ENCODE peak calls at places on chromosomes 4 and X, in ten cellular contexts. One of them, this sample, is unnamed.

GRCh38 chr4:41594439-41594838 is 56.5 kb downstream of the LIMCH1 start:
- DNase-seq in A673: no peak
- DNase-seq in PC-9: no peak
- DNase-seq in breast epithelium: no peak
- DNase-seq in right atrium auricular region: no peak
- DNase-seq in adipocyte: peak; percentile 4
- DNase-seq in CD4-positive, CD25-positive, alpha-beta regulatory T cell: no peak
- DNase-seq in CD4-positive, alpha-beta T cell: no peak
- DNase-seq in vagina: no peak
- DNase-seq in HCT116: no peak
- DNase-seq in this sample: no peak

GRCh38 chr4:146255874-146256273 is 41.5 kb downstream of the REELD1 start:
- DNase-seq in A673: peak; percentile 76
- DNase-seq in PC-9: peak; percentile 73
- DNase-seq in breast epithelium: no peak
- DNase-seq in right atrium auricular region: no peak
- DNase-seq in adipocyte: peak; percentile 55
- DNase-seq in CD4-positive, CD25-positive, alpha-beta regulatory T cell: no peak
- DNase-seq in CD4-positive, alpha-beta T cell: no peak
- DNase-seq in vagina: no peak
- DNase-seq in HCT116: no peak
- DNase-seq in this sample: no peak

GRCh38 chr4:11436673-11437072 is 8.0 kb upstream of the HS3ST1 start:
- DNase-seq in A673: no peak
- DNase-seq in PC-9: no peak
- DNase-seq in breast epithelium: no peak
- DNase-seq in right atrium auricular region: no peak
- DNase-seq in adipocyte: no peak
- DNase-seq in CD4-positive, CD25-positive, alpha-beta regulatory T cell: no peak
- DNase-seq in CD4-positive, alpha-beta T cell: no peak
- DNase-seq in vagina: no peak
- DNase-seq in HCT116: no peak
- DNase-seq in this sample: no peak

GRCh38 chrX:19593684-19594083 is 78.4 kb upstream of the MAP3K15 start:
- DNase-seq in A673: peak; percentile 72
- DNase-seq in PC-9: no peak
- DNase-seq in breast epithelium: no peak
- DNase-seq in right atrium auricular region: no peak
- DNase-seq in adipocyte: peak; percentile 73
- DNase-seq in CD4-positive, CD25-positive, alpha-beta regulatory T cell: peak; percentile 2
- DNase-seq in CD4-positive, alpha-beta T cell: no peak
- DNase-seq in vagina: no peak
- DNase-seq in HCT116: peak; percentile 3
- DNase-seq in this sample: no peak

GRCh38 chrX:39813631-39814246 is 284.0 kb downstream of the BCOR start:
- DNase-seq in A673: no peak
- DNase-seq in PC-9: no peak
- DNase-seq in breast epithelium: peak; percentile 87
- DNase-seq in right atrium auricular region: peak; percentile 90
- DNase-seq in adipocyte: no peak
- DNase-seq in CD4-positive, CD25-positive, alpha-beta regulatory T cell: no peak
- DNase-seq in CD4-positive, alpha-beta T cell: no peak
- DNase-seq in vagina: peak; percentile 94
- DNase-seq in HCT116: no peak
- DNase-seq in this sample: no peak

GRCh38 chr4:108272046-108272445 is 103.3 kb upstream of the LEF1 start:
- DNase-seq in A673: no peak
- DNase-seq in PC-9: no peak
- DNase-seq in breast epithelium: no peak
- DNase-seq in right atrium auricular region: no peak
- DNase-seq in adipocyte: peak; percentile 9
- DNase-seq in CD4-positive, CD25-positive, alpha-beta regulatory T cell: no peak
- DNase-seq in CD4-positive, alpha-beta T cell: no peak
- DNase-seq in vagina: no peak
- DNase-seq in HCT116: no peak
- DNase-seq in this sample: no peak

GRCh38 chr4:39614487-39615162 is 24.0 kb downstream of the SMIM14 start:
- DNase-seq in A673: no peak
- DNase-seq in PC-9: peak; percentile 60
- DNase-seq in breast epithelium: no peak
- DNase-seq in right atrium auricular region: no peak
- DNase-seq in adipocyte: peak; percentile 58
- DNase-seq in CD4-positive, CD25-positive, alpha-beta regulatory T cell: no peak
- DNase-seq in CD4-positive, alpha-beta T cell: no peak
- DNase-seq in vagina: no peak
- DNase-seq in HCT116: no peak
- DNase-seq in this sample: no peak

GRCh38 chrX:151896734-151897474 is 15.8 kb upstream of the MAGEA4 start:
- DNase-seq in A673: no peak
- DNase-seq in PC-9: no peak
- DNase-seq in breast epithelium: no peak
- DNase-seq in right atrium auricular region: no peak
- DNase-seq in adipocyte: peak; percentile 61
- DNase-seq in CD4-positive, CD25-positive, alpha-beta regulatory T cell: no peak
- DNase-seq in CD4-positive, alpha-beta T cell: no peak
- DNase-seq in vagina: no peak
- DNase-seq in HCT116: no peak
- DNase-seq in this sample: no peak

GRCh38 chrX:70481424-70481823 is 36.8 kb downstream of the DLG3 start:
- DNase-seq in A673: no peak
- DNase-seq in PC-9: no peak
- DNase-seq in breast epithelium: no peak
- DNase-seq in right atrium auricular region: no peak
- DNase-seq in adipocyte: peak; percentile 15
- DNase-seq in CD4-positive, CD25-positive, alpha-beta regulatory T cell: no peak
- DNase-seq in CD4-positive, alpha-beta T cell: no peak
- DNase-seq in vagina: no peak
- DNase-seq in HCT116: no peak
- DNase-seq in this sample: no peak

GRCh38 chr4:159685406-159686092 is 582.7 kb downstream of the RAPGEF2 start:
- DNase-seq in A673: peak; percentile 88
- DNase-seq in PC-9: no peak
- DNase-seq in breast epithelium: no peak
- DNase-seq in right atrium auricular region: no peak
- DNase-seq in adipocyte: no peak
- DNase-seq in CD4-positive, CD25-positive, alpha-beta regulatory T cell: no peak
- DNase-seq in CD4-positive, alpha-beta T cell: no peak
- DNase-seq in vagina: no peak
- DNase-seq in HCT116: no peak
- DNase-seq in this sample: no peak

GRCh38 chr4:79864470-79865190 is 208.4 kb downstream of the ANTXR2 start:
- DNase-seq in A673: no peak
- DNase-seq in PC-9: no peak
- DNase-seq in breast epithelium: no peak
- DNase-seq in right atrium auricular region: no peak
- DNase-seq in adipocyte: no peak
- DNase-seq in CD4-positive, CD25-positive, alpha-beta regulatory T cell: no peak
- DNase-seq in CD4-positive, alpha-beta T cell: no peak
- DNase-seq in vagina: no peak
- DNase-seq in HCT116: no peak
- DNase-seq in this sample: no peak

GRCh38 chr4:186587416-186588018 is 32.1 kb upstream of the MTNR1A start:
- DNase-seq in A673: peak; percentile 58
- DNase-seq in PC-9: no peak
- DNase-seq in breast epithelium: peak; percentile 47
- DNase-seq in right atrium auricular region: peak; percentile 82
- DNase-seq in adipocyte: peak; percentile 87
- DNase-seq in CD4-positive, CD25-positive, alpha-beta regulatory T cell: peak; percentile 32
- DNase-seq in CD4-positive, alpha-beta T cell: peak; percentile 33
- DNase-seq in vagina: peak; percentile 60
- DNase-seq in HCT116: peak; percentile 21
- DNase-seq in this sample: peak; percentile 22

GRCh38 chr4:17785858-17786257 is 4.4 kb upstream of the FAM184B start:
- DNase-seq in A673: no peak
- DNase-seq in PC-9: no peak
- DNase-seq in breast epithelium: no peak
- DNase-seq in right atrium auricular region: no peak
- DNase-seq in adipocyte: no peak
- DNase-seq in CD4-positive, CD25-positive, alpha-beta regulatory T cell: no peak
- DNase-seq in CD4-positive, alpha-beta T cell: no peak
- DNase-seq in vagina: no peak
- DNase-seq in HCT116: no peak
- DNase-seq in this sample: no peak

GRCh38 chr4:40699648-40700047 is 50.1 kb upstream of the NSUN7 start:
- DNase-seq in A673: no peak
- DNase-seq in PC-9: peak; percentile 66
- DNase-seq in breast epithelium: no peak
- DNase-seq in right atrium auricular region: no peak
- DNase-seq in adipocyte: peak; percentile 48
- DNase-seq in CD4-positive, CD25-positive, alpha-beta regulatory T cell: no peak
- DNase-seq in CD4-positive, alpha-beta T cell: no peak
- DNase-seq in vagina: no peak
- DNase-seq in HCT116: no peak
- DNase-seq in this sample: no peak

GRCh38 chr4:184268574-184269160 is 51.0 kb upstream of the ENPP6 start:
- DNase-seq in A673: peak; percentile 79
- DNase-seq in PC-9: no peak
- DNase-seq in breast epithelium: no peak
- DNase-seq in right atrium auricular region: peak; percentile 13
- DNase-seq in adipocyte: no peak
- DNase-seq in CD4-positive, CD25-positive, alpha-beta regulatory T cell: no peak
- DNase-seq in CD4-positive, alpha-beta T cell: no peak
- DNase-seq in vagina: no peak
- DNase-seq in HCT116: no peak
- DNase-seq in this sample: no peak

GRCh38 chr4:57318694-57319093 is 208.5 kb upstream of the IGFBP7 start:
- DNase-seq in A673: no peak
- DNase-seq in PC-9: no peak
- DNase-seq in breast epithelium: no peak
- DNase-seq in right atrium auricular region: no peak
- DNase-seq in adipocyte: peak; percentile 44
- DNase-seq in CD4-positive, CD25-positive, alpha-beta regulatory T cell: no peak
- DNase-seq in CD4-positive, alpha-beta T cell: no peak
- DNase-seq in vagina: no peak
- DNase-seq in HCT116: no peak
- DNase-seq in this sample: no peak

GRCh38 chr4:33924801-33925200 is 2319.5 kb downstream of the ARAP2 start:
- DNase-seq in A673: no peak
- DNase-seq in PC-9: no peak
- DNase-seq in breast epithelium: no peak
- DNase-seq in right atrium auricular region: no peak
- DNase-seq in adipocyte: no peak
- DNase-seq in CD4-positive, CD25-positive, alpha-beta regulatory T cell: no peak
- DNase-seq in CD4-positive, alpha-beta T cell: no peak
- DNase-seq in vagina: no peak
- DNase-seq in HCT116: no peak
- DNase-seq in this sample: no peak

GRCh38 chr4:72791054-72791453 is 222.0 kb upstream of the ADAMTS3 start:
- DNase-seq in A673: no peak
- DNase-seq in PC-9: no peak
- DNase-seq in breast epithelium: no peak
- DNase-seq in right atrium auricular region: no peak
- DNase-seq in adipocyte: no peak
- DNase-seq in CD4-positive, CD25-positive, alpha-beta regulatory T cell: no peak
- DNase-seq in CD4-positive, alpha-beta T cell: no peak
- DNase-seq in vagina: no peak
- DNase-seq in HCT116: no peak
- DNase-seq in this sample: no peak

GRCh38 chr4:72786401-72786990 is 217.5 kb upstream of the ADAMTS3 start:
- DNase-seq in A673: no peak
- DNase-seq in PC-9: no peak
- DNase-seq in breast epithelium: no peak
- DNase-seq in right atrium auricular region: no peak
- DNase-seq in adipocyte: no peak
- DNase-seq in CD4-positive, CD25-positive, alpha-beta regulatory T cell: no peak
- DNase-seq in CD4-positive, alpha-beta T cell: no peak
- DNase-seq in vagina: no peak
- DNase-seq in HCT116: no peak
- DNase-seq in this sample: no peak
- H3K9me3 ChIP-seq in A673: no peaks in the 10 kb centered on the region
- H3K9me3 ChIP-seq in PC-9: no peaks in the 10 kb centered on the region
- H3K9me3 ChIP-seq in breast epithelium: no peaks in the 10 kb centered on the region
- H3K9me3 ChIP-seq in right atrium auricular region: no peaks in the 10 kb centered on the region
- H3K9me3 ChIP-seq in adipocyte: no peaks in the 10 kb centered on the region
- H3K9me3 ChIP-seq in CD4-positive, CD25-positive, alpha-beta regulatory T cell: no peaks in the 10 kb centered on the region
- H3K9me3 ChIP-seq in CD4-positive, alpha-beta T cell: no peaks in the 10 kb centered on the region
- H3K9me3 ChIP-seq in vagina: no peaks in the 10 kb centered on the region
- H3K9me3 ChIP-seq in HCT116: no peaks in the 10 kb centered on the region
- H3K9me3 ChIP-seq in this sample: no peaks in the 10 kb centered on the region

GRCh38 chrX:42751573-42751972 is 26.4 kb downstream of the PPP1R2C start:
- DNase-seq in A673: no peak
- DNase-seq in PC-9: no peak
- DNase-seq in breast epithelium: no peak
- DNase-seq in right atrium auricular region: no peak
- DNase-seq in adipocyte: no peak
- DNase-seq in CD4-positive, CD25-positive, alpha-beta regulatory T cell: no peak
- DNase-seq in CD4-positive, alpha-beta T cell: no peak
- DNase-seq in vagina: no peak
- DNase-seq in HCT116: no peak
- DNase-seq in this sample: no peak
- H3K9me3 ChIP-seq in A673: no peaks in the 10 kb centered on the region
- H3K9me3 ChIP-seq in PC-9: no peaks in the 10 kb centered on the region
- H3K9me3 ChIP-seq in breast epithelium: no peaks in the 10 kb centered on the region
- H3K9me3 ChIP-seq in right atrium auricular region: no peaks in the 10 kb centered on the region
- H3K9me3 ChIP-seq in adipocyte: no peaks in the 10 kb centered on the region
- H3K9me3 ChIP-seq in CD4-positive, CD25-positive, alpha-beta regulatory T cell: no peaks in the 10 kb centered on the region
- H3K9me3 ChIP-seq in CD4-positive, alpha-beta T cell: no peaks in the 10 kb centered on the region
- H3K9me3 ChIP-seq in vagina: no peaks in the 10 kb centered on the region
- H3K9me3 ChIP-seq in HCT116: no peaks in the 10 kb centered on the region
- H3K9me3 ChIP-seq in this sample: no peaks in the 10 kb centered on the region

DNA sequence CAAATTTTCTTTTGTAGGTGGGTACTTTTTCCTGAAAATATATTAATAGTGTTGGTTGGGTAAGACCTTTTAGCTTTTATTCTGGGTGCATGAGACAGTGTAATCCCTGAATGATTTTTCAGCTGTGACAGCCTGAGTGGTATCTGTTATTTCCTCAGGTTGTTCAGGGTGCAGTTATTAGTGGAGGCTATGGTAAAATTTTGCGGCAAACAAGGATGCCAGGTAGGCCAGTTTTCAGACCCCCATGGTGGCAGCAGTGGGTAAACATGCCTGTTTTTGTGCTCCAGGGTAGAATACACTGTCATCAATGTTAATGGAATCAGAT is 47.9 kb upstream of the GRID2 start:
- DNase-seq in A673: no peak
- DNase-seq in PC-9: no peak
- DNase-seq in breast epithelium: no peak
- DNase-seq in right atrium auricular region: no peak
- DNase-seq in adipocyte: no peak
- DNase-seq in CD4-positive, CD25-positive, alpha-beta regulatory T cell: no peak
- DNase-seq in CD4-positive, alpha-beta T cell: no peak
- DNase-seq in vagina: no peak
- DNase-seq in HCT116: no peak
- DNase-seq in this sample: no peak
- H3K9me3 ChIP-seq in A673: no peaks in the 10 kb centered on the region
- H3K9me3 ChIP-seq in PC-9: no peaks in the 10 kb centered on the region
- H3K9me3 ChIP-seq in breast epithelium: peaks cover 13% of the 10 kb centered on the region
- H3K9me3 ChIP-seq in right atrium auricular region: peaks cover 8% of the 10 kb centered on the region
- H3K9me3 ChIP-seq in adipocyte: peaks cover 4% of the 10 kb centered on the region
- H3K9me3 ChIP-seq in CD4-positive, CD25-positive, alpha-beta regulatory T cell: peaks cover 31% of the 10 kb centered on the region
- H3K9me3 ChIP-seq in CD4-positive, alpha-beta T cell: no peaks in the 10 kb centered on the region
- H3K9me3 ChIP-seq in vagina: no peaks in the 10 kb centered on the region
- H3K9me3 ChIP-seq in HCT116: no peaks in the 10 kb centered on the region
- H3K9me3 ChIP-seq in this sample: no peaks in the 10 kb centered on the region

DNA sequence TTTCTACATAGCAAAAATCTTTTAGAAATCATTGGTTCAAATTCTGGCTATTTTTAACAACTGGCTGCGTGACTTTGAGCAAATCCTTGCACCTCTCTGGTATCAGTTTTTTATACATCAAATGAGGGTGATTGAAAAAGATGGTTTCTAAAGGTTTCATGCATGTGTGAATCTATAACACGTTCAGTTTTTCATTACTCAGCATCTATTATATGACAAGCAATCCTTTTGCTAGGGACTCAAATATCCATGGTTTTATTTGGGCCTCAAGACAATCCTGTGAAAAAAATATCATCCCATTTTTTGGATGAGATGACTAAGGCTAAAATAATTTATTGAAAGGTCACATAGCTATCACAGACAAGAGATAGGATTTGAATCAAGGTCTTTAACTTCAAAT is 884 bp downstream of the HEPH start:
- DNase-seq in A673: no peak
- DNase-seq in PC-9: no peak
- DNase-seq in breast epithelium: no peak
- DNase-seq in right atrium auricular region: no peak
- DNase-seq in adipocyte: no peak
- DNase-seq in CD4-positive, CD25-positive, alpha-beta regulatory T cell: no peak
- DNase-seq in CD4-positive, alpha-beta T cell: no peak
- DNase-seq in vagina: no peak
- DNase-seq in HCT116: no peak
- DNase-seq in this sample: no peak
- H3K9me3 ChIP-seq in A673: no peaks in the 10 kb centered on the region
- H3K9me3 ChIP-seq in PC-9: no peaks in the 10 kb centered on the region
- H3K9me3 ChIP-seq in breast epithelium: no peaks in the 10 kb centered on the region
- H3K9me3 ChIP-seq in right atrium auricular region: no peaks in the 10 kb centered on the region
- H3K9me3 ChIP-seq in adipocyte: no peaks in the 10 kb centered on the region
- H3K9me3 ChIP-seq in CD4-positive, CD25-positive, alpha-beta regulatory T cell: no peaks in the 10 kb centered on the region
- H3K9me3 ChIP-seq in CD4-positive, alpha-beta T cell: no peaks in the 10 kb centered on the region
- H3K9me3 ChIP-seq in vagina: no peaks in the 10 kb centered on the region
- H3K9me3 ChIP-seq in HCT116: no peaks in the 10 kb centered on the region
- H3K9me3 ChIP-seq in this sample: no peaks in the 10 kb centered on the region

This sample was measured in T-helper 17 cell.